ENCODE peak calls at places on chromosomes 3 and 15, in four cellular contexts. One of them, this sample, is unnamed.

GRCh38 chr3:8622873-8623725 is 21.5 kb downstream of the SSUH2 start:
- DNase-seq in GM12878: no peak
- DNase-seq in K562: peak; percentile 84
- DNase-seq in A549: peak; percentile 85
- DNase-seq in this sample: peak; percentile 70

GRCh38 chr3:106945435-106945834 is 431.8 kb upstream of the CCDC54 start:
- DNase-seq in A549: no peak
- DNase-seq in GM12878: no peak
- DNase-seq in K562: no peak
- DNase-seq in this sample: peak; percentile 20

GRCh38 chr3:150765949-150766720 is 3.2 kb upstream of the SIAH2 start:
- DNase-seq in K562: peak; percentile 34
- DNase-seq in A549: no peak
- DNase-seq in GM12878: peak; percentile 85
- DNase-seq in this sample: peak; percentile 78

GRCh38 chr15:99918072-99918471 is 184.8 kb upstream of the LYSMD4 start:
- DNase-seq in K562: no peak
- DNase-seq in A549: no peak
- DNase-seq in GM12878: no peak
- DNase-seq in this sample: no peak

GRCh38 chr15:44492040-44492439 is 44.9 kb upstream of the EIF3J start:
- DNase-seq in K562: no peak
- DNase-seq in A549: no peak
- DNase-seq in GM12878: no peak
- DNase-seq in this sample: no peak

GRCh38 chr3:115239717-115240116 is 92.6 kb upstream of the ZBTB20 start:
- DNase-seq in A549: peak; percentile 83
- DNase-seq in K562: peak; percentile 31
- DNase-seq in GM12878: no peak
- DNase-seq in this sample: peak; percentile 100

GRCh38 chr3:132183811-132184210 is 133.4 kb upstream of the ACP3 start:
- DNase-seq in A549: no peak
- DNase-seq in K562: no peak
- DNase-seq in GM12878: no peak
- DNase-seq in this sample: no peak

GRCh38 chr3:195888981-195889842 is 19.1 kb downstream of the TNK2 start:
- DNase-seq in K562: no peak
- DNase-seq in GM12878: no peak
- DNase-seq in A549: no peak
- DNase-seq in this sample: no peak

GRCh38 chr3:3081659-3082546 is 28.3 kb downstream of the IL5RA start:
- DNase-seq in K562: no peak
- DNase-seq in GM12878: peak; percentile 43
- DNase-seq in A549: no peak
- DNase-seq in this sample: no peak

GRCh38 chr15:90876046-90876445 is 7.7 kb downstream of the FURIN start:
- DNase-seq in A549: no peak
- DNase-seq in GM12878: no peak
- DNase-seq in K562: no peak
- DNase-seq in this sample: no peak

GRCh38 chr15:84598993-84599392 is 1.8 kb upstream of the ZSCAN2 start:
- DNase-seq in K562: peak; percentile 75
- DNase-seq in GM12878: no peak
- DNase-seq in A549: peak; percentile 95
- DNase-seq in this sample: peak; percentile 66

GRCh38 chr3:182618085-182618732 is 175.1 kb upstream of the ATP11B start:
- DNase-seq in GM12878: no peak
- DNase-seq in A549: no peak
- DNase-seq in K562: no peak
- DNase-seq in this sample: no peak

GRCh38 chr3:103949690-103950089 is 1417.0 kb upstream of the ALCAM start:
- DNase-seq in A549: no peak
- DNase-seq in K562: no peak
- DNase-seq in GM12878: no peak
- DNase-seq in this sample: no peak

GRCh38 chr15:25170113-25170731 is 215.4 kb downstream of the SNRPN start:
- DNase-seq in GM12878: no peak
- DNase-seq in K562: no peak
- DNase-seq in A549: no peak
- DNase-seq in this sample: no peak

GRCh38 chr3:45907769-45908705 is 21.7 kb downstream of the CCR9 start:
- DNase-seq in GM12878: no peak
- DNase-seq in A549: no peak
- DNase-seq in K562: no peak
- DNase-seq in this sample: peak; percentile 83

GRCh38 chr15:69556344-69556743 is 103.7 kb downstream of the RPLP1 start:
- DNase-seq in K562: no peak
- DNase-seq in GM12878: no peak
- DNase-seq in A549: no peak
- DNase-seq in this sample: no peak

GRCh38 chr3:188707396-188708288 is 464.1 kb upstream of the TPRG1 start:
- DNase-seq in A549: no peak
- DNase-seq in GM12878: no peak
- DNase-seq in K562: no peak
- DNase-seq in this sample: peak; percentile 25

DNA sequence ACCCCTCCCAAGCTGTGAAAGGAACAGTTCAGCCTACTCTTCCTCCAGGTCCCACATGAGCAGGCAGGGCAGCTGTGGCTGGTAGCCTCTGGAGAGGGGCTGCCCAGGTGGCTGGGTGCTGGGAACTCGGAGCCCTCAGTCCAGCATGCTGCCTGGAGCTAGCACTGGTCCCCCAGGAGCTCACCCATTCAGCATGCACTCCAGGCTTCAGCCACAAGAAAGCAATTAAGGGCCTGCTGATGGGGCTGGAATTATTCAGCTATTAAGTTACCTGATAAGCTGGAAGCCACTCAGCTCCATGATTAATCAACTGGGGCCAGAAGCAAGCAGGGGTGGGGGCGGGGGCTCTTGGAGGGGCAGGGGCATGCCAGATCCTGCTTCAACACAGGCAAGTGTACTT is 22.0 kb upstream of the TMEM115 start:
- DNase-seq in GM12878: no peak
- DNase-seq in K562: peak; percentile 27
- DNase-seq in A549: no peak
- DNase-seq in this sample: no peak
- TF ChIP-seq ELK1 in GM12878: no peak
- TF ChIP-seq ELK1 in K562: no peak
- TF ChIP-seq ELK1 in A549: no peak
- TF ChIP-seq ELK1 in this sample: no peak

DNA sequence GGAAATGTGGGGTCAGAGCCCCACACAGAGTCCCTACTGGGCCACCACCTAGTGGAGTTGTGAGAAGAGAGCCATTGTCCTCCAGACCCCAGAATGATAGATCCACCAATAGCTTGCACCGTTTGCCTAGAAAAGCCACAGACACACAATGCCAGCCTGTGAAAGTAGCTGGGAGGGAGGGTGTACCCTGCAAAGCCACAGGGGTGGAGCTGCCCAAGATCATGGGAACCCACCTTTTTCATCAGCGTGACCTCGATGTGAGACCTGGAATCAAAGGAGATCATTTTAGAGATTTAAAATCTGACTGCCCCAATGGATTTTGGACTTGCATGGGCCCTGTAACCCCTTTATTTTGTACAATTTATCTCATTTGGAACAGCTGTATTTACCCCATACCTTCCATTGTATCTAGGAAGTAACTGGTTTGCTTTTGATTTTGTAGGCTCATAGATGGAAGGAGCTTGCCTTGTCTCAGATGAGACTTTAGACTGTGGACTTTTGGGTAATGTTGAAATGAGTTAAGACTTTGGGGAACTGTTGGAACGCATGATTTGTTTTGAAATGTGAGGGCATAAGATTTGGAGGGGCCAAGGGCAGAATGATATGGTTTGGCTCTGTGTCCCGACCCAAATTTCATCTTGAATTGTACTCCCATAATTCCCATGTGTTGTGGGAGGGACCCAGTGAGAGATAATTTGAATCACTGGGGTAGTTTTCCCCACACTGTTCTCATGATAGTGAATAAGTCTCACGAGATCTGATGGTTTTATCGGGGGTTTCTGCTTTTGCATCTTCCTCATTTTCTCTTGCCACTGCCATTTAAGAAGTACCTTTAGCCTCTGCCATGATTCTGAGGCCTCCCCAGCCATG is 49.0 kb downstream of the CD200 start:
- DNase-seq in A549: no peak
- DNase-seq in K562: no peak
- DNase-seq in GM12878: no peak
- DNase-seq in this sample: no peak
- TF ChIP-seq ELK1 in A549: no peak
- TF ChIP-seq ELK1 in K562: no peak
- TF ChIP-seq ELK1 in GM12878: no peak
- TF ChIP-seq ELK1 in this sample: no peak

GRCh38 chr3:118637866-118638265 is 396.8 kb downstream of the IGSF11 start:
- DNase-seq in K562: no peak
- DNase-seq in GM12878: no peak
- DNase-seq in A549: no peak
- DNase-seq in this sample: no peak
- TF ChIP-seq ELK1 in K562: no peak
- TF ChIP-seq ELK1 in GM12878: no peak
- TF ChIP-seq ELK1 in A549: no peak
- TF ChIP-seq ELK1 in this sample: no peak

GRCh38 chr3:55728461-55729100 is 241.5 kb upstream of the WNT5A start:
- DNase-seq in K562: no peak
- DNase-seq in A549: no peak
- DNase-seq in GM12878: no peak
- DNase-seq in this sample: peak; percentile 12

GRCh38 chr3:55724851-55725250 is 237.7 kb upstream of the WNT5A start:
- DNase-seq in A549: no peak
- DNase-seq in GM12878: peak; percentile 37
- DNase-seq in K562: no peak
- DNase-seq in this sample: no peak

GRCh38 chr3:55724407-55724784 is 237.3 kb upstream of the WNT5A start:
- DNase-seq in GM12878: no peak
- DNase-seq in K562: no peak
- DNase-seq in A549: no peak
- DNase-seq in this sample: no peak

GRCh38 chr3:55725681-55726500 is 238.8 kb upstream of the WNT5A start:
- DNase-seq in A549: no peak
- DNase-seq in GM12878: no peak
- DNase-seq in K562: no peak
- DNase-seq in this sample: peak; percentile 21

GRCh38 chr3:55726501-55726775 is 239.3 kb upstream of the WNT5A start:
- DNase-seq in K562: no peak
- DNase-seq in GM12878: no peak
- DNase-seq in A549: no peak
- DNase-seq in this sample: no peak
- TF ChIP-seq ELK1 in K562: no peak
- TF ChIP-seq ELK1 in GM12878: no peak
- TF ChIP-seq ELK1 in A549: no peak
- TF ChIP-seq ELK1 in this sample: no peak

DNA sequence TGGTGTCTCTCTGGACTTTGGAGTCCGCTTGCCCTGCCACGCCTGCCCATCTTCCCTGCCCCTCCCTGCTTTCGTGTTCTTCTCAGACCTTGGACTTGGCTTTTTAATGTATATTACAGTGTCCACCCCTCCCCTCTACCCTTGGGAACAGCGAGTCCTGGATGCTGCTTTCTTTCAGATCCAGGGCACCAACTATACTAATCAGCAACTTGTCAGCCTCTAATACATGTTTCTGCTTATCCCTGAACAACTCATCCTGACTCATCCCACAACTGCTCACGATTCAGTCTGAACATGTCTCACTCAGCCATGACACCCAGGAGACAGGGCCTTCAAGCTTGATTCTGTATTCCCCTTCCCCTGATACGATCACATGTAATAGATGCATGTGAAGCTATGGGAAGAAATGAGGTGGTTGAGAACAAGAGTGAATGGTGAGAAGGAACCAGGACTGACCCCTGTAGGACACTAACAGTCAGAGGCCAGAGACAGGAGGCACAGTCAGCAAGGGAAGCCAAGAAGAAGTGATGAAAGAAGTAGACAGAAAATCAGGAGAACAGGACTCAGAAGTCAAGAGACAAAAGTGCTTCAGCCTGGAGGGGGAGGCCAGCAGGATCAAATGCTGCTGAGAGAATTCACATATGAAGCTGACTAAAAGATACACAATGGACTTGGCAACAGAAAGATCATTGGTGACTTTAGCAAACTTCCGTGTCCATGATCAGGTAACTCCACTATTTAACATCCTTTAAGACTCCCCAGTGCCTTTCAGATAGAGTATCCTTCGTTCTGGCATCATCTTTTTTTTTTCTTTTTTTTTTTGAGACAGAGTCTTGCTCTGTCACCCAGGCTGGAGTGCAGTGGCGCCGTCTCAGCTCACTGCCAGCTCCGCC is 35.4 kb downstream of the BCL2L10 start:
- DNase-seq in A549: peak; percentile 71
- DNase-seq in K562: no peak
- DNase-seq in GM12878: peak; percentile 59
- DNase-seq in this sample: peak; percentile 90
- TF ChIP-seq ELK1 in A549: no peak
- TF ChIP-seq ELK1 in K562: no peak
- TF ChIP-seq ELK1 in GM12878: no peak
- TF ChIP-seq ELK1 in this sample: no peak

GRCh38 chr3:63032876-63033275 is 157.7 kb upstream of the CADPS start:
- DNase-seq in GM12878: no peak
- DNase-seq in K562: no peak
- DNase-seq in A549: no peak
- DNase-seq in this sample: no peak
- TF ChIP-seq ELK1 in GM12878: no peak
- TF ChIP-seq ELK1 in K562: no peak
- TF ChIP-seq ELK1 in A549: no peak
- TF ChIP-seq ELK1 in this sample: no peak

DNA sequence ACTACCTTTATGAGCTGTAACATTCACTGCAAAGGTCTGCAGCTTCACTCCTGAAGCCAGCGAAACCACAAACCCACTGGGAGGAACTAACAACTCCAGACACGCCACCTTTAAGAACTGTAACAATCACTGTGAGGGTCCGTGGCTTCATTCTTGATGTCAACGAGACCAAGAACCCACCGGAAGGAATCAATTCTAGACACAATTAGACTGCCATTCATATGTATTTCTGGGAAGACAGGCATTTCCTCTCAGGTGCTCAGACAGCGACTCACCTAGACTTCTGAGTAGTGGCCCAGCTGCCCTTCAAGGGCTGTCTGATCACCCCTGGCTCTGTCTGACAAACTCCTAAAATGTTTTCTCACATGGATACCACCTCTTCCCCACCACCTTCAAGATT is 506.8 kb downstream of the PDCD6IP start:
- DNase-seq in GM12878: no peak
- DNase-seq in K562: no peak
- DNase-seq in A549: no peak
- DNase-seq in this sample: no peak
- TF ChIP-seq ELK1 in GM12878: no peak
- TF ChIP-seq ELK1 in K562: no peak
- TF ChIP-seq ELK1 in A549: no peak
- TF ChIP-seq ELK1 in this sample: no peak

This sample was measured in IMR-90.